ENCODE peak calls at places on chromosomes 5 and 9, in ten cellular contexts. P is GM23248; I is ovary; S is A673; G is HL-60; O is lower lobe of right lung; Y is neural progenitor cell; X is CD4-positive, CD25-positive, alpha-beta regulatory T cell; V is Peyer's patch; D is IMR-90. E is an unnamed sample.

GRCh38 chr9:96020822-96021615 is 145.5 kb downstream of the ERCC6L2 start:
- DNase-seq in P (peak; percentile 55), I (peak; percentile 63), S (peak; percentile 41), G (no peak), O (no peak), Y (peak; percentile 64), X (peak; percentile 75), V (peak; percentile 66), D (no peak), E (peak; percentile 27)

GRCh38 chr5:173198049-173198448 is 37.0 kb downstream of the NKX2-5 start:
- DNase-seq in P (peak; percentile 15), I (no peak), S (no peak), G (no peak), O (no peak), Y (no peak), X (no peak), V (no peak), D (no peak), E (no peak)

GRCh38 chr9:83544002-83544698 is 5.9 kb upstream of the FRMD3 start:
- DNase-seq in P (peak; percentile 89), I (peak; percentile 18), S (peak; percentile 82), G (peak; percentile 52), O (no peak), Y (peak; percentile 70), X (peak; percentile 48), V (peak; percentile 74), D (peak; percentile 38), E (no peak)

GRCh38 chr5:125597338-125597737 is 825.9 kb upstream of the GRAMD2B start:
- DNase-seq in P (peak; percentile 63), I (no peak), S (no peak), G (no peak), O (no peak), Y (no peak), X (no peak), V (no peak), D (peak; percentile 74), E (no peak)

GRCh38 chr9:111178361-111179043 is 140.2 kb upstream of the LPAR1 start:
- DNase-seq in P (peak; percentile 81), I (no peak), S (no peak), G (no peak), O (no peak), Y (no peak), X (no peak), V (no peak), D (peak; percentile 95), E (no peak)

GRCh38 chr9:111153973-111154590 is 115.8 kb upstream of the LPAR1 start:
- DNase-seq in P (no peak), I (no peak), S (peak; percentile 39), G (no peak), O (no peak), Y (no peak), X (no peak), V (no peak), D (peak; percentile 55), E (no peak)

GRCh38 chr5:141889282-141889871 is 11.2 kb upstream of the PCDH1 start:
- DNase-seq in P (peak; percentile 60), I (no peak), S (no peak), G (no peak), O (no peak), Y (no peak), X (peak; percentile 35), V (no peak), D (no peak), E (no peak)

GRCh38 chr9:38154501-38155421 is 85.7 kb upstream of the SHB start:
- DNase-seq in P (no peak), I (no peak), S (no peak), G (no peak), O (no peak), Y (no peak), X (no peak), V (no peak), D (no peak), E (no peak)

GRCh38 chr9:93112116-93112863 is 16.3 kb downstream of the CARD19 start:
- DNase-seq in P (no peak), I (peak; percentile 19), S (no peak), G (peak; percentile 73), O (peak; percentile 54), Y (no peak), X (no peak), V (peak; percentile 30), D (no peak), E (no peak)

GRCh38 chr9:136135326-136136126 is 16.9 kb upstream of the TMEM250 start:
- DNase-seq in P (no peak), I (no peak), S (no peak), G (no peak), O (no peak), Y (no peak), X (no peak), V (no peak), D (no peak), E (no peak)

GRCh38 chr9:103991001-103991400 is 103.1 kb upstream of the SMC2 start:
- DNase-seq in P (no peak), I (no peak), S (no peak), G (no peak), O (no peak), Y (peak; percentile 20), X (no peak), V (no peak), D (no peak), E (no peak)

GRCh38 chr9:1047605-1048235 is 2.4 kb upstream of the DMRT2 start:
- DNase-seq in P (peak; percentile 50), I (no peak), S (no peak), G (no peak), O (no peak), Y (no peak), X (peak; percentile 45), V (no peak), D (peak; percentile 3), E (no peak)

GRCh38 chr9:17793713-17794622 is 215.1 kb downstream of the SH3GL2 start:
- DNase-seq in P (peak; percentile 32), I (no peak), S (peak; percentile 2), G (no peak), O (no peak), Y (peak; percentile 31), X (no peak), V (no peak), D (no peak), E (no peak)
- H3K27ac ChIP-seq in P (no peak overlapping the region), I (no peak overlapping the region), S (no peak overlapping the region), G (no peak overlapping the region), O (no peak overlapping the region), Y (no peak overlapping the region), X (no peak overlapping the region), V (no peak overlapping the region), D (no peak overlapping the region), E (no peak overlapping the region)

GRCh38 chr5:135491038-135491551 is 38.9 kb upstream of the TIFAB start:
- DNase-seq in P (no peak), I (no peak), S (no peak), G (no peak), O (no peak), Y (peak; percentile 52), X (no peak), V (no peak), D (no peak), E (no peak)
- H3K27me3 ChIP-seq in P (no peaks in the 10 kb centered on the region), I (no peaks in the 10 kb centered on the region), S (peaks cover 61% of the 10 kb centered on the region), G (no peaks in the 10 kb centered on the region), O (peaks cover 68% of the 10 kb centered on the region), Y (peaks cover 100% of the 10 kb centered on the region), X (peaks cover 24% of the 10 kb centered on the region), V (no peaks in the 10 kb centered on the region), D (peaks cover 45% of the 10 kb centered on the region), E (peaks cover 75% of the 10 kb centered on the region)

GRCh38 chr9:113309204-113309813 is 6.1 kb upstream of the RNF183 start:
- DNase-seq in P (peak; percentile 72), I (no peak), S (peak; percentile 58), G (no peak), O (no peak), Y (peak; percentile 47), X (peak; percentile 63), V (no peak), D (peak; percentile 59), E (no peak)

GRCh38 chr9:113306566-113306965 is 3.4 kb upstream of the RNF183 start:
- DNase-seq in P (no peak), I (no peak), S (no peak), G (no peak), O (no peak), Y (no peak), X (no peak), V (no peak), D (no peak), E (no peak)

GRCh38 chr9:113313276-113313675 is 10.1 kb upstream of the RNF183 start:
- DNase-seq in P (no peak), I (no peak), S (no peak), G (no peak), O (no peak), Y (no peak), X (no peak), V (no peak), D (no peak), E (no peak)

GRCh38 chr9:113307401-113307975 is 4.3 kb upstream of the RNF183 start:
- DNase-seq in P (no peak), I (no peak), S (no peak), G (no peak), O (no peak), Y (no peak), X (no peak), V (no peak), D (no peak), E (no peak)

GRCh38 chr9:113310538-113310937 is 7.4 kb upstream of the RNF183 start:
- DNase-seq in P (peak; percentile 18), I (no peak), S (no peak), G (no peak), O (no peak), Y (no peak), X (no peak), V (no peak), D (no peak), E (no peak)
- H3K27ac ChIP-seq in P (no peak overlapping the region), I (no peak overlapping the region), S (no peak overlapping the region), G (no peak overlapping the region), O (no peak overlapping the region), Y (no peak overlapping the region), X (no peak overlapping the region), V (no peak overlapping the region), D (no peak overlapping the region), E (no peak overlapping the region)

DNA sequence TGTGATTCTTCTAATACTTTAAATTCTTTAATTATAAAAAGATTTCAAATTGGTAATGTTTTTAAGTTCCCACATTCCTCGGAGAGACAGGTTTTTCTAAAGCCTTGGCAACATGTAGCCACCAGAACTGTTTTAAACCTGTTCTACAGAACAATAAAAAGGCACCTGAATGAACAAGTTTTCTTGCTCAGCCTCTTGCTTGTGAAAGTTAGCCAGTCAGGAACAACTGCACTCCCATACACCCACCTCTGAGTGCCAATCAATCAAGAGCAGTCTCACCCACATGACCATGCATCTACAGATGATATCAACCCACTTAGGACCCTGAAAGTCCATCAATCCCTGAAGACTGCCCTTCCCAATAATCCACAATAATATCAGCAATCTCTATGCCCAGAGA is 62.3 kb downstream of the AP3B1 start:
- DNase-seq in P (no peak), I (no peak), S (no peak), G (no peak), O (no peak), Y (no peak), X (no peak), V (no peak), D (no peak), E (no peak)
- H3K27me3 ChIP-seq in P (no peaks in the 10 kb centered on the region), I (no peaks in the 10 kb centered on the region), S (no peaks in the 10 kb centered on the region), G (no peaks in the 10 kb centered on the region), O (no peaks in the 10 kb centered on the region), Y (no peaks in the 10 kb centered on the region), X (no peaks in the 10 kb centered on the region), V (no peaks in the 10 kb centered on the region), D (no peaks in the 10 kb centered on the region), E (no peaks in the 10 kb centered on the region)

GRCh38 chr5:157548513-157549282 is 26.9 kb downstream of the ADAM19 start:
- DNase-seq in P (peak; percentile 97), I (no peak), S (no peak), G (no peak), O (no peak), Y (no peak), X (no peak), V (no peak), D (peak; percentile 90), E (no peak)
- H3K27ac ChIP-seq in P (peak overlapping the region; percentile 91), I (no peak overlapping the region), S (no peak overlapping the region), G (no peak overlapping the region), O (peak overlapping the region; percentile 22), Y (no peak overlapping the region), X (peak overlapping the region; percentile 53), V (peak overlapping the region; percentile 18), D (peak overlapping the region; percentile 91), E (no peak overlapping the region)